ENCODE peak calls at places on chromosomes 5 and 9, in four cellular contexts. O, E, X and Q are unnamed samples.

GRCh38 chr5:919356-920000 is 26.8 kb downstream of the TRIP13 start:
- DNase-seq in O (no peak), E (no peak), X (no peak), Q (peak; percentile 10)

GRCh38 chr5:185095-186070 is 5.9 kb upstream of the LRRC14B start:
- DNase-seq in O (no peak), X (no peak), E (no peak), Q (no peak)

GRCh38 chr9:131609116-131609830 is 64.0 kb downstream of the PRRT1B start:
- DNase-seq in X (peak; percentile 28), E (no peak), O (no peak), Q (no peak)

GRCh38 chr5:120446896-120447295 is 17.2 kb upstream of the PRR16 start:
- DNase-seq in E (no peak), O (no peak), X (no peak), Q (no peak)

GRCh38 chr9:25678846-25679360 is 659 bp upstream of the TUSC1 start:
- DNase-seq in O (no peak), E (no peak), X (no peak), Q (no peak)

GRCh38 chr5:32506251-32506661 is 61.7 kb upstream of the ZFR start:
- DNase-seq in X (peak; percentile 41), O (no peak), E (no peak), Q (no peak)

GRCh38 chr5:80877592-80877991 is 82.6 kb upstream of the RASGRF2 start:
- DNase-seq in O (no peak), E (no peak), X (no peak), Q (no peak)

GRCh38 chr9:137660144-137660543 is 41.3 kb downstream of the EHMT1 start:
- DNase-seq in E (no peak), X (no peak), O (no peak), Q (no peak)

GRCh38 chr5:152364899-152365298 is 40.2 kb downstream of the NMUR2 start:
- DNase-seq in X (no peak), E (no peak), O (no peak), Q (no peak)

GRCh38 chr5:42612997-42613396 is 143.6 kb upstream of the CCDC152 start:
- DNase-seq in X (no peak), E (no peak), O (no peak), Q (no peak)

GRCh38 chr5:129820-130219 is 37.9 kb downstream of the PLEKHG4B start:
- DNase-seq in O (peak; percentile 87), E (no peak), X (no peak), Q (no peak)

GRCh38 chr9:19946446-19947109 is 157.7 kb upstream of the SLC24A2 start:
- DNase-seq in O (no peak), X (peak; percentile 18), E (no peak), Q (no peak)

GRCh38 chr5:5419291-5420210 is 2.9 kb upstream of the ICE1 start:
- DNase-seq in E (peak; percentile 28), O (peak; percentile 73), X (peak; percentile 46), Q (no peak)